ENCODE peak calls at places on chromosomes 12 and 14, in four cellular contexts. One of them, this sample, is unnamed.

GRCh38 chr12:104182621-104183378 is 32.8 kb upstream of the TXNRD1 start:
- DNase-seq in brain microvascular endothelial cell: peak
- DNase-seq in gastrocnemius medialis: no peak
- DNase-seq in CD8-positive, alpha-beta T cell: no peak
- DNase-seq in this sample: no peak

GRCh38 chr12:11685261-11685660 is 35.8 kb downstream of the ETV6 start:
- DNase-seq in CD8-positive, alpha-beta T cell: no peak
- DNase-seq in gastrocnemius medialis: no peak
- DNase-seq in brain microvascular endothelial cell: no peak
- DNase-seq in this sample: no peak

GRCh38 chr14:61736751-61737150 is 25.5 kb upstream of the SNAPC1 start:
- DNase-seq in gastrocnemius medialis: no peak
- DNase-seq in brain microvascular endothelial cell: no peak
- DNase-seq in CD8-positive, alpha-beta T cell: no peak
- DNase-seq in this sample: no peak

GRCh38 chr14:99383457-99384428 is 96.9 kb downstream of the SETD3 start:
- DNase-seq in gastrocnemius medialis: no peak
- DNase-seq in CD8-positive, alpha-beta T cell: no peak
- DNase-seq in brain microvascular endothelial cell: peak
- DNase-seq in this sample: no peak

GRCh38 chr14:78029471-78030372 is 140.5 kb upstream of the NRXN3 start:
- DNase-seq in brain microvascular endothelial cell: no peak
- DNase-seq in CD8-positive, alpha-beta T cell: no peak
- DNase-seq in gastrocnemius medialis: no peak
- DNase-seq in this sample: no peak

GRCh38 chr12:117048585-117048904 is 50.7 kb downstream of the TESC start:
- DNase-seq in CD8-positive, alpha-beta T cell: no peak
- DNase-seq in brain microvascular endothelial cell: no peak
- DNase-seq in gastrocnemius medialis: no peak
- DNase-seq in this sample: no peak

GRCh38 chr14:101066826-101067508 is 163.4 kb upstream of the RTL1 start:
- DNase-seq in brain microvascular endothelial cell: no peak
- DNase-seq in CD8-positive, alpha-beta T cell: no peak
- DNase-seq in gastrocnemius medialis: peak
- DNase-seq in this sample: no peak

GRCh38 chr12:51907864-51908425 is 641 bp downstream of the ACVRL1 start:
- DNase-seq in CD8-positive, alpha-beta T cell: no peak
- DNase-seq in brain microvascular endothelial cell: no peak
- DNase-seq in gastrocnemius medialis: no peak
- DNase-seq in this sample: no peak

GRCh38 chr12:111412830-111413441 is 7.2 kb downstream of the SH2B3 start:
- DNase-seq in gastrocnemius medialis: no peak
- DNase-seq in brain microvascular endothelial cell: no peak
- DNase-seq in CD8-positive, alpha-beta T cell: no peak
- DNase-seq in this sample: no peak

GRCh38 chr12:7241404-7242005 is 52.0 kb downstream of the PEX5 start:
- DNase-seq in CD8-positive, alpha-beta T cell: no peak
- DNase-seq in brain microvascular endothelial cell: peak
- DNase-seq in gastrocnemius medialis: no peak
- DNase-seq in this sample: peak

GRCh38 chr12:56373515-56373914 is 10.9 kb upstream of the APOF start:
- DNase-seq in brain microvascular endothelial cell: no peak
- DNase-seq in CD8-positive, alpha-beta T cell: no peak
- DNase-seq in gastrocnemius medialis: no peak
- DNase-seq in this sample: no peak

GRCh38 chr12:57240069-57240921 is 10.7 kb downstream of the STAC3 start:
- DNase-seq in CD8-positive, alpha-beta T cell: peak
- DNase-seq in brain microvascular endothelial cell: no peak
- DNase-seq in gastrocnemius medialis: peak
- DNase-seq in this sample: no peak

DNA sequence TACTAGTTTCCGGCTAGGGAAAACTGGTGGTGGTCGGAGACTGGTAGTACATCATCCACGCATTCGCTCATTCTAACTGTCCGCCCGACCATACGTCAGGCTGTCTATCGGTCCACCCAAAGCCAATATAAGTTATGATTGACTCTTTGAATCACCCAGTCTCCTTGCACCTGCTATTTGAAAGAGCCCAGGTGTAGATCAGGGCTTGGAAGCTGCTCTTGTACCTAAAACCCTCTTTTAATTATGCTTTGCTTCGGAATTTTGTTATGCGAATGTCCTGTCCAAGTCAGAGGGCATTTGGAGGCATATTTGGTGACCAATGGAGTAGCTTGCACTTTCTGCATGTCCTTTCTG is 5.7 kb upstream of the NKX2-1 start:
- DNase-seq in CD8-positive, alpha-beta T cell: no peak
- DNase-seq in gastrocnemius medialis: no peak
- DNase-seq in brain microvascular endothelial cell: no peak
- DNase-seq in this sample: no peak
- TF ChIP-seq CTCF in CD8-positive, alpha-beta T cell: no peak
- TF ChIP-seq CTCF in gastrocnemius medialis: no peak
- TF ChIP-seq CTCF in brain microvascular endothelial cell: no peak
- TF ChIP-seq CTCF in this sample: no peak

GRCh38 chr12:53961025-53961761 is 6.5 kb downstream of the HOXC12 start:
- DNase-seq in brain microvascular endothelial cell: no peak
- DNase-seq in CD8-positive, alpha-beta T cell: no peak
- DNase-seq in gastrocnemius medialis: no peak
- DNase-seq in this sample: no peak
- H3K4me3 ChIP-seq in brain microvascular endothelial cell: no peak
- H3K4me3 ChIP-seq in CD8-positive, alpha-beta T cell: no peak
- H3K4me3 ChIP-seq in gastrocnemius medialis: peak
- H3K4me3 ChIP-seq in this sample: no peak

GRCh38 chr12:94148841-94149780 is 734 bp downstream of the PLXNC1 start:
- DNase-seq in CD8-positive, alpha-beta T cell: peak
- DNase-seq in brain microvascular endothelial cell: peak
- DNase-seq in gastrocnemius medialis: no peak
- DNase-seq in this sample: no peak
- TF ChIP-seq CTCF in CD8-positive, alpha-beta T cell: peak
- TF ChIP-seq CTCF in brain microvascular endothelial cell: peak
- TF ChIP-seq CTCF in gastrocnemius medialis: no peak
- TF ChIP-seq CTCF in this sample: peak

GRCh38 chr14:23445773-23446172 is 10.3 kb upstream of the MYH7 start:
- DNase-seq in brain microvascular endothelial cell: no peak
- DNase-seq in CD8-positive, alpha-beta T cell: no peak
- DNase-seq in gastrocnemius medialis: peak
- DNase-seq in this sample: no peak
- H3K4me3 ChIP-seq in brain microvascular endothelial cell: no peak
- H3K4me3 ChIP-seq in CD8-positive, alpha-beta T cell: no peak
- H3K4me3 ChIP-seq in gastrocnemius medialis: no peak
- H3K4me3 ChIP-seq in this sample: no peak

GRCh38 chr14:68610251-68610793 is 182.5 kb downstream of the ZFP36L1 start:
- DNase-seq in gastrocnemius medialis: peak
- DNase-seq in brain microvascular endothelial cell: no peak
- DNase-seq in CD8-positive, alpha-beta T cell: no peak
- DNase-seq in this sample: no peak
- TF ChIP-seq CTCF in gastrocnemius medialis: no peak
- TF ChIP-seq CTCF in brain microvascular endothelial cell: peak
- TF ChIP-seq CTCF in CD8-positive, alpha-beta T cell: no peak
- TF ChIP-seq CTCF in this sample: no peak

GRCh38 chr12:2387051-2387834 is 334.5 kb downstream of the CACNA1C start:
- DNase-seq in brain microvascular endothelial cell: no peak
- DNase-seq in gastrocnemius medialis: no peak
- DNase-seq in CD8-positive, alpha-beta T cell: no peak
- DNase-seq in this sample: no peak
- H3K4me3 ChIP-seq in brain microvascular endothelial cell: no peak
- H3K4me3 ChIP-seq in gastrocnemius medialis: no peak
- H3K4me3 ChIP-seq in CD8-positive, alpha-beta T cell: no peak
- H3K4me3 ChIP-seq in this sample: no peak

GRCh38 chr14:68792830-68793733 is at the start of gene ZFP36L1:
- DNase-seq in gastrocnemius medialis: peak
- DNase-seq in CD8-positive, alpha-beta T cell: peak
- DNase-seq in brain microvascular endothelial cell: peak
- DNase-seq in this sample: peak
- TF ChIP-seq CTCF in gastrocnemius medialis: no peak
- TF ChIP-seq CTCF in CD8-positive, alpha-beta T cell: no peak
- TF ChIP-seq CTCF in brain microvascular endothelial cell: no peak
- TF ChIP-seq CTCF in this sample: no peak

GRCh38 chr14:89953602-89954001 is 928 bp downstream of the EFCAB11 start:
- DNase-seq in CD8-positive, alpha-beta T cell: no peak
- DNase-seq in brain microvascular endothelial cell: no peak
- DNase-seq in gastrocnemius medialis: no peak
- DNase-seq in this sample: no peak
- H3K4me3 ChIP-seq in CD8-positive, alpha-beta T cell: no peak
- H3K4me3 ChIP-seq in brain microvascular endothelial cell: no peak
- H3K4me3 ChIP-seq in gastrocnemius medialis: peak
- H3K4me3 ChIP-seq in this sample: no peak

GRCh38 chr12:79347852-79348251 is 342.9 kb downstream of the PAWR start:
- DNase-seq in CD8-positive, alpha-beta T cell: no peak
- DNase-seq in gastrocnemius medialis: no peak
- DNase-seq in brain microvascular endothelial cell: no peak
- DNase-seq in this sample: no peak

DNA sequence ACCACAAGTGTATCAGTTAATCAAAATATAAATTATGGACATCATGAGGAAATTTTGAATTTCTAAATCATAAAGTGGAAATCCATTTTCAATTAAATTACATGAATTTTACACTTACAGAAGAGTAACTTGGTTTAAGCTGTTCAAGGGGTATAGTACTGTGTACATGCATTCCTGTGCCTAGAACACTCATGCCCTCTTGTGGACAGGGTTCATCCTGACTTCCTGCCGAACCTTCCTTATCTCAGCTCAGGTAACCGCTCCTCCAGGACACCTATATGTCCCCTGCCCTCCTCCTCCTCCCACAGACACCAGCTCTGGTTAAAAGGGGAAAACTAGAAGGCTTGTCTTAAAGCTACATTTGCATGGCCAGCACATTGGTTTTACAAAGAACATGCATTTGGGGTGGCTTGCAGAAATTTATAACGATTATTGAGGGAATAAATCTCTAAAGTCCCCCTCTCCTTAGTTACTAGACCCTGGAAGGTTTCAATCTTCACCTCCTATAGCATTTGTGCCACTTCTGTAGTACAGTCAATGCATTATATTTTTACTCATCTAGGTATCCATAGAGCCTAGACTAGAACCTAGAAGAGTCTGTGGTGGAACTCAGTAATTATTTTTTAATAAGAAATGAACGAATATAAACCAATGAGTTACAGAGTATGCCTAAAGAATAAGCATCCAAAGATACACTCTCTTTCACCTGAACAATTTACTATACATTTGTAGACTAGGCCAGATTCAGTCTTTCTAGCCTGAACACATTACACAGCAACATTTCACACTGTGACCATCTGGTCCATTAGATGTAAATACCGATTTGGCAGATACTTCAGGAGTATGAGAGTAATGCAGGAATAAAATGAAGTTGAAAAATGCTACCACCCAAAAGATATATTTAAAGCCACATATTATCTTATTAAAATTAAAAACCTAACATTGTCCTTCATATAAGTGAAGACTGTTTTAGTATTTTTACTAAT is 345.6 kb downstream of the PAWR start:
- DNase-seq in CD8-positive, alpha-beta T cell: no peak
- DNase-seq in brain microvascular endothelial cell: peak
- DNase-seq in gastrocnemius medialis: no peak
- DNase-seq in this sample: no peak
- TF ChIP-seq CTCF in CD8-positive, alpha-beta T cell: no peak
- TF ChIP-seq CTCF in brain microvascular endothelial cell: peak
- TF ChIP-seq CTCF in gastrocnemius medialis: no peak
- TF ChIP-seq CTCF in this sample: peak

This sample was measured in AG04449.